ENCODE peak calls at places on chromosomes 3 and 15, in eight cellular contexts. One of them, this sample, is unnamed.

GRCh38 chr3:186331043-186331442 is 31.0 kb downstream of the DGKG start:
- DNase-seq in NCI-H460: no peak
- DNase-seq in NCI-H1694 treated with DMSO at 0.1 percent for 48 hours: no peak
- DNase-seq in H54: no peak
- DNase-seq in T-helper 9 cell: no peak
- DNase-seq in PC-3: peak
- DNase-seq in HFF-Myc: no peak
- DNase-seq in stimulated activated CD4-positive, alpha-beta T cell treated with anti-CD3 and anti-CD28 coated beads, Interleukin-4, amount 100 ng/mL, for 24 hours: no peak
- DNase-seq in this sample: no peak

GRCh38 chr3:124263168-124263567 is 271.2 kb upstream of the ROPN1 start:
- DNase-seq in H54: peak
- DNase-seq in NCI-H1694 treated with DMSO at 0.1 percent for 48 hours: no peak
- DNase-seq in stimulated activated CD4-positive, alpha-beta T cell treated with anti-CD3 and anti-CD28 coated beads, Interleukin-4, amount 100 ng/mL, for 24 hours: no peak
- DNase-seq in PC-3: peak
- DNase-seq in NCI-H460: peak
- DNase-seq in HFF-Myc: peak
- DNase-seq in T-helper 9 cell: no peak
- DNase-seq in this sample: no peak

GRCh38 chr3:190001426-190001825 is 119.3 kb downstream of the P3H2 start:
- DNase-seq in H54: no peak
- DNase-seq in T-helper 9 cell: no peak
- DNase-seq in stimulated activated CD4-positive, alpha-beta T cell treated with anti-CD3 and anti-CD28 coated beads, Interleukin-4, amount 100 ng/mL, for 24 hours: no peak
- DNase-seq in NCI-H1694 treated with DMSO at 0.1 percent for 48 hours: no peak
- DNase-seq in NCI-H460: peak
- DNase-seq in HFF-Myc: no peak
- DNase-seq in PC-3: no peak
- DNase-seq in this sample: no peak

GRCh38 chr3:193805448-193805847 is 212.4 kb downstream of the OPA1 start:
- DNase-seq in PC-3: peak
- DNase-seq in NCI-H460: no peak
- DNase-seq in H54: peak
- DNase-seq in stimulated activated CD4-positive, alpha-beta T cell treated with anti-CD3 and anti-CD28 coated beads, Interleukin-4, amount 100 ng/mL, for 24 hours: no peak
- DNase-seq in HFF-Myc: peak
- DNase-seq in T-helper 9 cell: no peak
- DNase-seq in NCI-H1694 treated with DMSO at 0.1 percent for 48 hours: peak
- DNase-seq in this sample: peak

GRCh38 chr15:40338921-40339620 is 1.7 kb downstream of the CCDC9B start:
- DNase-seq in T-helper 9 cell: no peak
- DNase-seq in NCI-H1694 treated with DMSO at 0.1 percent for 48 hours: no peak
- DNase-seq in H54: peak
- DNase-seq in NCI-H460: peak
- DNase-seq in stimulated activated CD4-positive, alpha-beta T cell treated with anti-CD3 and anti-CD28 coated beads, Interleukin-4, amount 100 ng/mL, for 24 hours: no peak
- DNase-seq in HFF-Myc: no peak
- DNase-seq in PC-3: peak
- DNase-seq in this sample: peak

GRCh38 chr3:133448478-133449122 is 48.7 kb downstream of the BFSP2 start:
- DNase-seq in T-helper 9 cell: no peak
- DNase-seq in HFF-Myc: no peak
- DNase-seq in NCI-H460: no peak
- DNase-seq in stimulated activated CD4-positive, alpha-beta T cell treated with anti-CD3 and anti-CD28 coated beads, Interleukin-4, amount 100 ng/mL, for 24 hours: peak
- DNase-seq in H54: no peak
- DNase-seq in PC-3: no peak
- DNase-seq in NCI-H1694 treated with DMSO at 0.1 percent for 48 hours: no peak
- DNase-seq in this sample: no peak

GRCh38 chr15:60155661-60156060 is 151.6 kb downstream of the FOXB1 start:
- DNase-seq in T-helper 9 cell: no peak
- DNase-seq in H54: no peak
- DNase-seq in HFF-Myc: no peak
- DNase-seq in NCI-H1694 treated with DMSO at 0.1 percent for 48 hours: no peak
- DNase-seq in stimulated activated CD4-positive, alpha-beta T cell treated with anti-CD3 and anti-CD28 coated beads, Interleukin-4, amount 100 ng/mL, for 24 hours: peak
- DNase-seq in NCI-H460: no peak
- DNase-seq in PC-3: peak
- DNase-seq in this sample: no peak

GRCh38 chr3:156298014-156298413 is 177.6 kb downstream of the KCNAB1 start:
- DNase-seq in stimulated activated CD4-positive, alpha-beta T cell treated with anti-CD3 and anti-CD28 coated beads, Interleukin-4, amount 100 ng/mL, for 24 hours: no peak
- DNase-seq in T-helper 9 cell: no peak
- DNase-seq in NCI-H1694 treated with DMSO at 0.1 percent for 48 hours: no peak
- DNase-seq in PC-3: no peak
- DNase-seq in NCI-H460: no peak
- DNase-seq in HFF-Myc: no peak
- DNase-seq in H54: no peak
- DNase-seq in this sample: no peak

GRCh38 chr3:19155375-19155774 is 7.1 kb downstream of the KCNH8 start:
- DNase-seq in HFF-Myc: no peak
- DNase-seq in stimulated activated CD4-positive, alpha-beta T cell treated with anti-CD3 and anti-CD28 coated beads, Interleukin-4, amount 100 ng/mL, for 24 hours: no peak
- DNase-seq in NCI-H460: no peak
- DNase-seq in H54: no peak
- DNase-seq in PC-3: no peak
- DNase-seq in NCI-H1694 treated with DMSO at 0.1 percent for 48 hours: no peak
- DNase-seq in T-helper 9 cell: no peak
- DNase-seq in this sample: no peak

GRCh38 chr15:38809621-38810020 is 245.0 kb upstream of the RASGRP1 start:
- DNase-seq in NCI-H1694 treated with DMSO at 0.1 percent for 48 hours: no peak
- DNase-seq in HFF-Myc: no peak
- DNase-seq in PC-3: no peak
- DNase-seq in T-helper 9 cell: no peak
- DNase-seq in stimulated activated CD4-positive, alpha-beta T cell treated with anti-CD3 and anti-CD28 coated beads, Interleukin-4, amount 100 ng/mL, for 24 hours: no peak
- DNase-seq in H54: no peak
- DNase-seq in NCI-H460: no peak
- DNase-seq in this sample: no peak

GRCh38 chr3:72087420-72087819 is 302.5 kb upstream of the PROK2 start:
- DNase-seq in H54: no peak
- DNase-seq in NCI-H1694 treated with DMSO at 0.1 percent for 48 hours: no peak
- DNase-seq in NCI-H460: no peak
- DNase-seq in PC-3: no peak
- DNase-seq in HFF-Myc: no peak
- DNase-seq in T-helper 9 cell: no peak
- DNase-seq in stimulated activated CD4-positive, alpha-beta T cell treated with anti-CD3 and anti-CD28 coated beads, Interleukin-4, amount 100 ng/mL, for 24 hours: no peak
- DNase-seq in this sample: no peak

GRCh38 chr3:157427906-157428305 is 8.7 kb upstream of the PTX3 start:
- DNase-seq in stimulated activated CD4-positive, alpha-beta T cell treated with anti-CD3 and anti-CD28 coated beads, Interleukin-4, amount 100 ng/mL, for 24 hours: no peak
- DNase-seq in H54: no peak
- DNase-seq in T-helper 9 cell: no peak
- DNase-seq in PC-3: no peak
- DNase-seq in NCI-H1694 treated with DMSO at 0.1 percent for 48 hours: peak
- DNase-seq in HFF-Myc: no peak
- DNase-seq in NCI-H460: no peak
- DNase-seq in this sample: no peak

GRCh38 chr3:109177888-109178287 is 41.4 kb downstream of the C3orf85 start:
- DNase-seq in NCI-H460: peak
- DNase-seq in stimulated activated CD4-positive, alpha-beta T cell treated with anti-CD3 and anti-CD28 coated beads, Interleukin-4, amount 100 ng/mL, for 24 hours: no peak
- DNase-seq in HFF-Myc: no peak
- DNase-seq in T-helper 9 cell: no peak
- DNase-seq in H54: no peak
- DNase-seq in PC-3: no peak
- DNase-seq in NCI-H1694 treated with DMSO at 0.1 percent for 48 hours: no peak
- DNase-seq in this sample: no peak

GRCh38 chr3:129289201-129289921 is 10.7 kb downstream of the HMCES start:
- DNase-seq in PC-3: no peak
- DNase-seq in T-helper 9 cell: no peak
- DNase-seq in stimulated activated CD4-positive, alpha-beta T cell treated with anti-CD3 and anti-CD28 coated beads, Interleukin-4, amount 100 ng/mL, for 24 hours: no peak
- DNase-seq in NCI-H1694 treated with DMSO at 0.1 percent for 48 hours: no peak
- DNase-seq in NCI-H460: no peak
- DNase-seq in H54: peak
- DNase-seq in HFF-Myc: peak
- DNase-seq in this sample: no peak

GRCh38 chr15:28873585-28874139 is 12.1 kb upstream of the APBA2 start:
- DNase-seq in NCI-H460: no peak
- DNase-seq in PC-3: no peak
- DNase-seq in T-helper 9 cell: peak
- DNase-seq in HFF-Myc: no peak
- DNase-seq in NCI-H1694 treated with DMSO at 0.1 percent for 48 hours: no peak
- DNase-seq in H54: no peak
- DNase-seq in stimulated activated CD4-positive, alpha-beta T cell treated with anti-CD3 and anti-CD28 coated beads, Interleukin-4, amount 100 ng/mL, for 24 hours: no peak
- DNase-seq in this sample: no peak

This sample was measured in left cardiac atrium.